ENCODE peak calls at places on chromosomes 12 and 14, in four cellular contexts. B is WTC11, P is SK-N-SH, S is K562. R is an unnamed sample.
A peak's percentile ranks its signal among the peaks of the same experiment; 100 is the strongest.

GRCh38 chr12:125512541-125513298 is 447.5 kb downstream of the AACS start:
- DNase-seq in B (no peak), P (no peak), S (no peak), R (no peak)

GRCh38 chr12:124296295-124296915 is 1.5 kb downstream of the RFLNA start:
- DNase-seq in B (no peak), P (peak; percentile 61), S (no peak), R (no peak)

GRCh38 chr14:102776761-102777710 is at the start of gene TRAF3:
- DNase-seq in B (peak; percentile 48), P (peak; percentile 93), S (peak; percentile 85), R (no peak)

GRCh38 chr14:30243805-30244204 is 315.2 kb upstream of the G2E3 start:
- DNase-seq in B (no peak), P (no peak), S (no peak), R (no peak)

GRCh38 chr14:54002653-54003052 is 46.0 kb upstream of the BMP4 start:
- DNase-seq in B (no peak), P (no peak), S (no peak), R (no peak)

GRCh38 chr12:72015895-72016294 is 77.2 kb downstream of the TPH2 start:
- DNase-seq in B (no peak), P (no peak), S (peak; percentile 16), R (no peak)

GRCh38 chr12:52152905-52153317 is 38.9 kb downstream of the KRT80 start:
- DNase-seq in B (no peak), P (no peak), S (no peak), R (no peak)

GRCh38 chr12:102095677-102096263 is 24.1 kb downstream of the NUP37 start:
- DNase-seq in B (no peak), P (peak; percentile 25), S (peak; percentile 14), R (no peak)

GRCh38 chr12:89075890-89076591 is 276.3 kb downstream of the DUSP6 start:
- DNase-seq in B (no peak), P (no peak), S (no peak), R (no peak)

GRCh38 chr12:3518902-3519301 is 27.9 kb downstream of the PRMT8 start:
- DNase-seq in B (no peak), P (no peak), S (no peak), R (peak; percentile 14)

GRCh38 chr14:102496955-102497744 is 12.4 kb downstream of the ANKRD9 start:
- DNase-seq in B (no peak), P (no peak), S (peak; percentile 20), R (no peak)

GRCh38 chr12:50626026-50626425 is 121.2 kb downstream of the DIP2B start:
- DNase-seq in B (no peak), P (no peak), S (no peak), R (peak; percentile 7)

GRCh38 chr14:55136868-55137785 is 8.1 kb downstream of the LGALS3 start:
- DNase-seq in B (no peak), P (peak; percentile 39), S (no peak), R (no peak)

GRCh38 chr12:100752841-100753240 is 41.7 kb upstream of the ANO4 start:
- DNase-seq in B (no peak), P (no peak), S (no peak), R (no peak)

GRCh38 chr14:38197001-38197760 is 10.5 kb upstream of the SSTR1 start:
- DNase-seq in B (no peak), P (no peak), S (no peak), R (no peak)

DNA sequence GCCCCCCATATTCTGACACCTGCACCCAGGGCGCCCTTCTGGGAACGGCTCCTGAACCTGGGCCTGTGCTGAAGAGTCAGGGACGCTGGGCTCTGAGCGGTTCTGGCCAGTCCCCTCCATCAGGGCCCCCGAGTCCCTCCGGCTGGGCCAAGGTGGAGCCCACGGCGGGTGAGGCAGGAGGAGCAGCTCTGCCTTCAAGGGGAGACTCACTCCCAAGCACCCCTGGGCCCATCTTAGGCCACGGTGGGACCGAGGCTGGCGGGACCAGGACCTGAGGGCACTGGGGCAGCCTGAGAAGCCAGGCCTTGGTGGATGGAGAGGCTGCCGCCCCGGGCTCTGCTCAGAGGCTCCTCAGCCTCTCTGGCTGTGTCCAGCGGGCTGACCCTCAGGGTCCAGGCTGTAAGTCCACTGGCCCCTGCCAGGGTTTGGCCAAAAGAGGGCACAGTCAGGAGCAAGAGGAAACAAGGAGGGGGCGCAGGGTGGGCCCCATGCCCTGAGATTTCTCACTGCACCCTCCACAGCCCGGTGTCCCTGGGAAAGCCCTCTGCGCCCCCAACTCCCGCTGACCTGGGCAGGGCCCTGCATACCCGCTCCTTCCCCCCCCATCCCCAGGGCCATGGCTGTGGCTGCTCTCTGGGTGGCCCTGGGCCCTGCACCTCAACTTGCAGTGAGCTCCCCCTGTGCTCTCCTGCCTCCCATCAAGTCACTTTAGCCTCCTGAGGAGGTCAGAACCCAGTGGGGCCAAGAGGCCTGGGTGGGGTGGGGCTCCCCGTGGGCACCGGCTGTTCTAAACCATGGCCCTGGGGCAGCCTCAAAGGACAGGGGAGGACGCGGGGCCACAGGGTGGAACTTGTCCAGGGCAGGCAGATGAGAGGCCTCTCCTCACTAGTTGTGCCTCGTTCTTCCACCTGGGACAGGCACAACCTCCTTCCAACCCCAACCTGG is 266.4 kb upstream of the SFSWAP start:
- DNase-seq in B (no peak), P (no peak), S (no peak), R (peak; percentile 35)
- TF ChIP-seq TEAD4 in B (no peak), P (no peak), S (no peak), R (no peak)

GRCh38 chr14:79552778-79553177 is 658.5 kb downstream of the DIO2 start:
- DNase-seq in B (peak; percentile 12), P (no peak), S (no peak), R (no peak)
- TF ChIP-seq TEAD4 in B (no peak), P (no peak), S (no peak), R (peak; percentile 81)

GRCh38 chr12:128853321-128854197 is at the start of gene GLT1D1:
- DNase-seq in B (no peak), P (peak; percentile 84), S (no peak), R (peak; percentile 64)
- TF ChIP-seq TEAD4 in B (no peak), P (no peak), S (no peak), R (peak; percentile 4)

DNA sequence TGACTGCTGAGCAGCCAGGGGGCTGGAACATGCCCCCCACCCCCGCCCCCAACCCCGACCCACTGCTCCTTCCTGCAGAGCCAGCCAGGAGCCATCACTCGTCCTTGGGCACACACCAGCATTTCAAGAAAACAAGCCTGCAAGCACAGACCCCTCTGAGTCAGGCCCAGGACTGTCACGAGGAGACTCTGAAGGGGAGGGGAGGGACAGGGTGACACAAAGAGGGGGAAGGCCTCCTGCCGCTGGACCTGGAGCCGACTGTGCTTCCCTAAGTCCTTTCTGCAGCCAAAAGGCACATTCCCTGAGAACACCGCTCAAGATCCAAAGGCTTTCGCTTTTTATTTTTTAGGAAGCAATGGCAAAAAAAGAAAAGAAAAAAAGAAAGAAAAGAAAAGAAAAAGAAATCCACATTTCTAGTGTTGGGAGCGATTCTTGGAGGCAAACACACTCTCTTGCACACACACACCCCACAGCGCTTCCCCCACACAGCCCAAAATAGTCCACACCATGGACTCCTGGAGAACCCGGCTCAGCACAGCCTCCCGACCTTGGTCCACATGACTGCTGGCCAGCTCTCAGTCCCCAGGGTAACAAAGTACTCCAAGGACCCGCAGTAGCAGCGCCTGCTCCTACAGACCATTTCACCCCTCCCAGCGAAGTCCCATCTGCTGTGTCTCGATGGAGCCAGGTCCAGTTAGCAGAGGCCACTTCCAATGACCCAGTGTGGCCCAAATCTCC is 101.7 kb downstream of the DPF3 start:
- DNase-seq in B (no peak), P (no peak), S (no peak), R (no peak)
- TF ChIP-seq TEAD4 in B (no peak), P (no peak), S (no peak), R (no peak)